ENCODE peak calls at places on chromosomes 6 and 20, in four cellular contexts. O is CD4-positive, alpha-beta T cell; S is amygdala; X is SK-N-MC. H is an unnamed sample.

GRCh38 chr20:61099786-61100185 is 152.3 kb upstream of the CDH4 start:
- DNase-seq in X (no peak), O (no peak), S (no peak), H (no peak)

GRCh38 chr20:21100590-21101452 is 5.3 kb downstream of the LINC00237 start:
- DNase-seq in S (no peak), X (no peak), O (no peak), H (no peak)

GRCh38 chr6:169263836-169264608 is 10.4 kb upstream of the THBS2 start:
- DNase-seq in O (no peak), S (peak), X (no peak), H (no peak)

GRCh38 chr20:4691753-4692152 is 30.0 kb upstream of the PRND start:
- DNase-seq in X (no peak), O (no peak), S (no peak), H (no peak)

GRCh38 chr6:31878761-31879542 is at the start of gene SLC44A4:
- DNase-seq in O (no peak), S (no peak), X (no peak), H (no peak)

GRCh38 chr6:170287371-170287876 is 3.5 kb downstream of the DLL1 start:
- DNase-seq in S (no peak), O (no peak), X (no peak), H (no peak)

GRCh38 chr6:51793393-51793792 is 294.0 kb downstream of the PKHD1 start:
- DNase-seq in S (no peak), X (no peak), O (no peak), H (no peak)

GRCh38 chr6:52551483-52552277 is 25.2 kb downstream of the TRAM2 start:
- DNase-seq in S (peak), O (no peak), X (no peak), H (no peak)

GRCh38 chr6:2868637-2869379 is 27.1 kb upstream of the SERPINB1 start:
- DNase-seq in S (no peak), X (no peak), O (no peak), H (no peak)

GRCh38 chr20:57564180-57564802 is 3.4 kb downstream of the PCK1 start:
- DNase-seq in X (no peak), O (no peak), S (no peak), H (no peak)

GRCh38 chr6:150297327-150298028 is 71.3 kb upstream of the IYD start:
- DNase-seq in X (no peak), S (no peak), O (no peak), H (no peak)

GRCh38 chr20:17636523-17637412 is 45.3 kb downstream of the RRBP1 start:
- DNase-seq in X (no peak), O (no peak), S (peak), H (peak)

GRCh38 chr6:124441430-124441829 is 520.8 kb upstream of the RNF217 start:
- DNase-seq in X (no peak), O (no peak), S (no peak), H (no peak)

GRCh38 chr6:142803027-142803426 is 141.9 kb downstream of the HIVEP2 start:
- DNase-seq in X (no peak), O (no peak), S (no peak), H (no peak)

GRCh38 chr20:11853359-11853758 is 64.3 kb upstream of the BTBD3 start:
- DNase-seq in X (no peak), O (no peak), S (no peak), H (no peak)

GRCh38 chr6:34810936-34811632 is 19.2 kb downstream of the BLTP3A start:
- DNase-seq in O (no peak), S (no peak), X (no peak), H (no peak)

GRCh38 chr6:169368200-169368599 is 114.6 kb upstream of the THBS2 start:
- DNase-seq in X (no peak), O (no peak), S (no peak), H (no peak)

GRCh38 chr20:34511891-34512265 is 4.3 kb upstream of the DYNLRB1 start:
- DNase-seq in X (no peak), S (no peak), O (no peak), H (no peak)

GRCh38 chr20:53527196-53527595 is 66.4 kb downstream of the ZNF217 start:
- DNase-seq in O (no peak), X (no peak), S (no peak), H (no peak)

GRCh38 chr6:109793015-109793414 is 101.9 kb downstream of the FIG4 start:
- DNase-seq in X (no peak), O (no peak), S (no peak), H (no peak)

GRCh38 chr20:62921119-62921687 is 5.1 kb downstream of the DIDO1 start:
- DNase-seq in O (peak), X (peak), S (no peak), H (no peak)

GRCh38 chr6:41462980-41463930 is 82.9 kb upstream of the FOXP4 start:
- DNase-seq in X (no peak), O (no peak), S (no peak), H (peak)

H was measured in C1 segment of cervical spinal cord.